ENCODE peak calls at places on chromosomes 2 and 18, in four cellular contexts. B is naive thymus-derived CD4-positive, alpha-beta T cell; K is MM.1S; D is SK-N-SH. U is an unnamed sample. For H3K4me1, the result is how much of the 10 kb centered on the place peaks cover.

GRCh38 chr2:120253021-120253882 is 600 bp downstream of the RALB start:
- DNase-seq in B (no peak), D (peak), K (no peak), U (peak)

GRCh38 chr2:217899231-217900009 is 103.4 kb downstream of the TNS1 start:
- DNase-seq in D (peak), K (peak), B (no peak), U (no peak)

GRCh38 chr2:204468689-204469429 is 76.4 kb upstream of the PARD3B start:
- DNase-seq in B (no peak), D (no peak), K (no peak), U (no peak)

GRCh38 chr2:149313512-149313972 is 16.8 kb upstream of the LYPD6 start:
- DNase-seq in D (peak), K (peak), B (peak), U (no peak)

GRCh38 chr2:134362751-134363150 is 108.9 kb downstream of the MGAT5 start:
- DNase-seq in B (no peak), D (no peak), K (no peak), U (no peak)

GRCh38 chr2:170335351-170335750 is 157.4 kb downstream of the MYO3B start:
- DNase-seq in B (no peak), D (no peak), K (no peak), U (no peak)

GRCh38 chr2:69514836-69515235 is 77.6 kb upstream of the NFU1 start:
- DNase-seq in B (no peak), K (no peak), D (no peak), U (no peak)

GRCh38 chr18:35436076-35436649 is 59.0 kb upstream of the ZNF396 start:
- DNase-seq in D (no peak), B (no peak), K (no peak), U (no peak)

GRCh38 chr2:48749820-48750739 is 5.4 kb downstream of the LHCGR start:
- DNase-seq in K (peak), D (no peak), B (no peak), U (no peak)

GRCh38 chr2:14480906-14481305 is 151.6 kb upstream of the LRATD1 start:
- DNase-seq in D (no peak), B (no peak), K (no peak), U (no peak)

GRCh38 chr2:46181789-46182530 is 115.2 kb upstream of the EPAS1 start:
- DNase-seq in D (no peak), K (no peak), B (no peak), U (no peak)

GRCh38 chr2:130328710-130329109 is 14.0 kb upstream of the IMP4 start:
- DNase-seq in B (no peak), D (no peak), K (no peak), U (no peak)

GRCh38 chr2:178241852-178242551 is 47.7 kb downstream of the OSBPL6 start:
- DNase-seq in B (no peak), D (peak), K (no peak), U (no peak)

GRCh38 chr2:142875642-142876041 is 1.8 kb upstream of the KYNU start:
- DNase-seq in D (no peak), K (no peak), B (no peak), U (no peak)

GRCh38 chr2:230643576-230644291 is 68.9 kb upstream of the CAB39 start:
- DNase-seq in D (no peak), K (peak), B (peak), U (no peak)

GRCh38 chr2:167182403-167182802 is 294.1 kb downstream of the XIRP2 start:
- DNase-seq in B (no peak), D (no peak), K (no peak), U (no peak)

GRCh38 chr2:20369366-20369765 is 18.7 kb upstream of the PUM2 start:
- DNase-seq in D (no peak), B (no peak), K (no peak), U (no peak)

GRCh38 chr2:178478442-178479274 is at the start of gene FKBP7:
- DNase-seq in K (peak), B (peak), D (peak), U (peak)

GRCh38 chr2:60819155-60819862 is 62.1 kb upstream of the REL start:
- DNase-seq in K (no peak), D (no peak), B (peak), U (peak)

GRCh38 chr18:24683965-24684364 is 223.5 kb downstream of the HRH4 start:
- DNase-seq in B (no peak), K (no peak), D (no peak), U (no peak)

GRCh38 chr2:102975996-102976636 is 214.3 kb downstream of the TMEM182 start:
- DNase-seq in K (peak), B (no peak), D (peak), U (no peak)

GRCh38 chr2:238847841-238848565 is at the start of gene TWIST2:
- DNase-seq in K (no peak), B (no peak), D (peak), U (no peak)

GRCh38 chr2:112187805-112188596 is 49.8 kb downstream of the FBLN7 start:
- DNase-seq in B (peak), D (no peak), K (no peak), U (peak)

GRCh38 chr2:26768759-26769500 is 4.8 kb downstream of the SLC35F6 start:
- DNase-seq in B (no peak), K (no peak), D (no peak), U (no peak)

GRCh38 chr2:126172785-126173184 is 483.2 kb upstream of the GYPC start:
- DNase-seq in K (no peak), D (no peak), B (no peak), U (no peak)

GRCh38 chr2:69789129-69789528 is 40.3 kb upstream of the GMCL1 start:
- DNase-seq in B (no peak), D (no peak), K (peak), U (no peak)

GRCh38 chr2:3487931-3488554 is 31.3 kb downstream of the ADI1 start:
- DNase-seq in K (no peak), B (no peak), D (peak), U (no peak)

GRCh38 chr2:131394147-131394931 is 30.4 kb upstream of the RAB6D start:
- DNase-seq in D (no peak), K (no peak), B (peak), U (no peak)

GRCh38 chr2:181393472-181393871 is 63.7 kb upstream of the ITGA4 start:
- DNase-seq in K (peak), D (peak), B (peak), U (no peak)

GRCh38 chr18:69840445-69840844 is 107.2 kb downstream of the CD226 start:
- DNase-seq in K (no peak), B (no peak), D (no peak), U (no peak)

GRCh38 chr2:9010866-9011265 is 7.4 kb upstream of the MBOAT2 start:
- DNase-seq in D (no peak), K (no peak), B (no peak), U (no peak)

GRCh38 chr18:74722237-74722636 is 124.6 kb downstream of the ZNF407 start:
- DNase-seq in K (no peak), B (no peak), D (no peak), U (no peak)

GRCh38 chr2:28449489-28450395 is 46.1 kb upstream of the PLB1 start:
- DNase-seq in D (no peak), B (no peak), K (no peak), U (no peak)

GRCh38 chr2:141417246-141417797 is 713.5 kb downstream of the LRP1B start:
- DNase-seq in B (no peak), D (no peak), K (peak), U (no peak)

GRCh38 chr18:25038261-25038660 is 313.7 kb downstream of the ZNF521 start:
- DNase-seq in D (no peak), B (no peak), K (no peak), U (no peak)

GRCh38 chr2:71992036-71992435 is 155.6 kb downstream of the CYP26B1 start:
- DNase-seq in B (no peak), D (no peak), K (no peak), U (no peak)

GRCh38 chr2:55618025-55618648 is 715 bp upstream of the PPP4R3B start:
- DNase-seq in D (peak), K (peak), B (no peak), U (peak)

GRCh38 chr2:112692496-112692911 is 28.3 kb upstream of the NT5DC4 start:
- DNase-seq in D (no peak), K (peak), B (peak), U (peak)

GRCh38 chr18:28313602-28314001 is 136.7 kb upstream of the CDH2 start:
- DNase-seq in D (no peak), K (no peak), B (no peak), U (no peak)
- H3K4me3 ChIP-seq in D (no peak), K (no peak), B (no peak), U (no peak)

GRCh38 chr18:22173221-22173927 is 4.0 kb downstream of the GATA6 start:
- DNase-seq in D (no peak), K (no peak), B (no peak), U (no peak)

GRCh38 chr18:22170421-22171262 is 1.3 kb downstream of the GATA6 start:
- DNase-seq in D (peak), K (no peak), B (no peak), U (no peak)

GRCh38 chr18:22171263-22171838 is 2.0 kb downstream of the GATA6 start:
- DNase-seq in D (no peak), K (no peak), B (no peak), U (no peak)

GRCh38 chr18:22172594-22173049 is 3.2 kb downstream of the GATA6 start:
- DNase-seq in B (no peak), D (no peak), K (no peak), U (no peak)

DNA sequence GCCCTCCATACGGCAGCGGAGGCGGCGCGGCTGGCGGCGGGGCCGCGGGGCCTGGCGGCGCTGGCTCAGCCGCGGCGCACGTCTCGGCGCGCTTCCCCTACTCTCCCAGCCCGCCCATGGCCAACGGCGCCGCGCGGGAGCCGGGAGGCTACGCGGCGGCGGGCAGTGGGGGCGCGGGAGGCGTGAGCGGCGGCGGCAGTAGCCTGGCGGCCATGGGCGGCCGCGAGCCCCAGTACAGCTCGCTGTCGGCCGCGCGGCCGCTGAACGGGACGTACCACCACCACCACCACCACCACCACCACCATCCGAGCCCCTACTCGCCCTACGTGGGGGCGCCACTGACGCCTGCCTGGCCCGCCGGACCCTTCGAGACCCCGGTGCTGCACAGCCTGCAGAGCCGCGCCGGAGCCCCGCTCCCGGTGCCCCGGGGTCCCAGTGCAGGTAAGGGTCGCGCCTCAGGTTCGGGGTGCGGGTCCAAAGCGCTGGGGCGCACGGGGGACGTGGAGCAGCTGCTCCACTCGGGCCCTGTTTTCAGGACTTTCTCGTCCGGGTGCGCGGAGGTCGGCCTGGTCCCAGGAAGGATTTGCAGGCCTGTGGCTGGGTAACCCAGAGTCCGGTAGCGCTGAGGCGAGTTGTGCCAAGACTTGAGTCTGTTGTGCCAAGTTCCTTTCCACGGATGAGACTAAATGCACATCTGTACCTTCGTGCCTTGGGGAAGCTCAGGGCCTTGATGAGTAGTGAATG is 2.6 kb downstream of the GATA6 start:
- DNase-seq in K (no peak), D (no peak), B (no peak), U (no peak)
- H3K27ac ChIP-seq in K (no peak), D (no peak), B (no peak), U (no peak)

GRCh38 chr18:55354795-55355194 is 233.2 kb downstream of the TCF4 start:
- DNase-seq in D (peak), K (no peak), B (no peak), U (no peak)

GRCh38 chr18:55356815-55357214 is 231.2 kb downstream of the TCF4 start:
- DNase-seq in D (no peak), B (no peak), K (no peak), U (no peak)

GRCh38 chr18:55353806-55354205 is 234.2 kb downstream of the TCF4 start:
- DNase-seq in K (peak), B (no peak), D (no peak), U (no peak)

GRCh38 chr18:55353391-55353790 is 234.6 kb downstream of the TCF4 start:
- DNase-seq in B (no peak), K (no peak), D (no peak), U (no peak)

DNA sequence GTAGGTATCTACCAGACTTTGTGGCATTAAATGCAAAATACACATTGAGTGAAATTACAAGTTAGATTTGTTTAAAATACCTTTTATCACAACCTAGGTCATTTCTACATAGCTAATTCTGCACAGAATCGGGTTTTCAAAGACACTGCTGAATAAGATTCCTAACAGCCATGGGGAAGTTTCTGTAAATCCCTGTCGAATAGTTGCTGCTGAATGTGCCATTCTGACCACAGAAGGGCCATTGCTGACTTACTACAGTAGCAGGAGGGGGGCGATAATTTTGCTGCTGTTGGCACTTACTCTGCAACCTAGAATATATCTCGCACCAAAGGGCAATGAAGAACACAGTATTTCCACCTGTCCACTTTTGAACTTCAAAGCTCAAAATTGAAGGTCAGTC is 232.8 kb downstream of the TCF4 start:
- DNase-seq in B (no peak), K (no peak), D (no peak), U (no peak)
- H3K4me1 ChIP-seq in B (under half), K (under half), D (half or more), U (under half)

DNA sequence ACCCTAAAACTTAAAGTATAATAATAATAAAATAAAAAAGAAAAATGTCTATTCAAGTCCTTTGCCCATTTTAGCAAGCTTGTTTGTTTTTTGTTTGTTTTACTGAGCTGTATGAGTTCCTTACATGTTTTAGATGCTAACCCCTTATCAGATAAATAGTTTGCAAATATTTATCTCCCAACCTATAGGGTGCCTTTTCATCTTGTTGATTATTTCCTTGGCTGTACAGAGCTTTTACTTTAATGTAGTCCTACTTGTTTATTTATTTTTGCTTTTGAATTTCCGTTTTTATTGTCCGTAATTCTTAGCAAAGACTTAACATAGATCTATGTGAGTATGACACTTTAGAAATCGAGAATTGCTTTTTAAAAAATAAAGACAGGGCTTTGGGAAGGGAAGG is 17.8 kb downstream of the PXDN start:
- DNase-seq in B (no peak), K (no peak), D (no peak), U (no peak)
- H3K4me3 ChIP-seq in B (no peak), K (no peak), D (no peak), U (no peak)

DNA sequence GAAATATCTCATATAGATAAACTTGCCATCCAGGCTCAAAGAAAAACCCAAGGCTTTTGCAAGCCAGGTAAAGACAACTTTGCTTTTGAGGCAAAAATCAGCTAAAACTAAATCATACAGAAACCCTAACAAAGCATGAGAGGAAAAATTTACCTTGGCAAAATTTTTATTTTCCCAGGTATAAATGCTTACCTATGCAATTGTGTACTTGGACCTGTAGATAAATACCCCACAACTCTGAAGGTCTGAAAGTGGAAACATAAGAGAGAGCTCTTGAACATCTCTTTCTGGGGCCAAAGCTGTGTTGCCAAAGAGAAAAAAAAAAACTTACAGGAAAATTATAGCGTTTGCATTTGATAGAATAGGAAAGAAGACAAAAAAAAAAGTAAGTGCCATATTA is 14.6 kb upstream of the CSRNP3 start:
- DNase-seq in B (no peak), D (no peak), K (no peak), U (no peak)
- H3K27ac ChIP-seq in B (no peak), D (no peak), K (no peak), U (no peak)

DNA sequence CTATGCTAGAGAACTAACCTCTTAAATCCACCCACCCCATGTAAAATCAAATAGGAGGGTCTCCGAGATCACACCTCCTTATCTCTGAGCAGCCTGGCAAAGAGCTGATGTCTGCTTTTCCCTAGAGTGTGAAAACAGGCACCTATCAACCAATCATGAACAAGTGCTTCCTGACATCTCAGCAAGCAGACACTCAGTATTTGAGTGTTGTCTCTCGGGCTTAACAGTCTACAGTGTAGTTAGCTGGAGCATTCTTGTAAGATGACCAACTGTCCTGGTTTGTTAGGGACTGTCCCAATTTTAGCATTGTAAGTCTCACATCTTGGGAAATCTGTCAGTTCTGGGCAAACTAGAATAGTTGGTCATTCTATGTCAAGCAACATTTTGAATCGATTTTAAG is 26.4 kb downstream of the MARCHF4 start:
- DNase-seq in B (no peak), D (no peak), K (no peak), U (no peak)
- H3K4me1 ChIP-seq in B (under half), D (under half), K (under half), U (under half)

DNA sequence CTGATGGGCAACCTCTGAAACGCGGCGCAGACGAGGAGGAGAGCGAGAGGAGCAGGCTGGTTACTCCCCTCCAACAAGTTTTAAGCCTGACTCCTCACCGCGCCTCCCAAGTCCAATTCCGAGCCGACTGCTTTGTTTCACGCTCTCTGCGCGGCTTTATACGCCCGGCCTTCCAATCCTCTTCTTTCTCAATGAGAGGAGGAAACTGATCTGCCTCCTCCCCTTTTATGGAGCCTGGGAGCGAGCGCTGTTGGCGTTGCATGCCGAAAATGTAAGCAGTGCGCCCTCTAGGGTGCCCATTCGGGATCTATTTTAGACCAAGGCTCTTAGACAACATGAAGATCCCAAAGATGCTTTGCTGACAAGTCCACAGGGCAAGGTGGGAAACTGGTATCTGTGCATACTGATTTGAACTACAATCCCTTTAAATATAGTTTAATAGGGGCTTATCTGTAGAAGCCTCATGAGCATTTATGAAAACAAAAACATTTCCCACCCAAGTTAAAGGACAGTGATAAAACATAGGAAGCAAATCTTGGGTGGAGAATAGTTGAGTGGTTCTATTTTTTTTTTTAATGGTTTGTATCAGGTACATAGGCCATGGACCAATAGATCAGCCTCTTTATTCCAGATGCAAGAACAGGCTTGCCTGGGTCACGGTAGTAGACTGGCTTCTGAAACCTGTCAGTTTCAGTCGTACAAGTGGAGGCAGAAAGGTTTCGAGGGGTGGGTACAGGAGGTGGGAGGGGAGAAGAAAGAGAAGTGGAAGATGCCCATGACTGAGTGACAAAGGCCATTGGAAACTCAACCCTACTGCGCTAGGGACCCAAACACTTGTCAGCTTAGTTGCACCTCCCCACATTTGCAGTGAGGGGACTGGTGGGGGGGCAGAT is at the start of gene RND3:
- DNase-seq in B (peak), D (peak), K (peak), U (no peak)
- H3K4me3 ChIP-seq in B (no peak), D (peak), K (peak), U (no peak)

DNA sequence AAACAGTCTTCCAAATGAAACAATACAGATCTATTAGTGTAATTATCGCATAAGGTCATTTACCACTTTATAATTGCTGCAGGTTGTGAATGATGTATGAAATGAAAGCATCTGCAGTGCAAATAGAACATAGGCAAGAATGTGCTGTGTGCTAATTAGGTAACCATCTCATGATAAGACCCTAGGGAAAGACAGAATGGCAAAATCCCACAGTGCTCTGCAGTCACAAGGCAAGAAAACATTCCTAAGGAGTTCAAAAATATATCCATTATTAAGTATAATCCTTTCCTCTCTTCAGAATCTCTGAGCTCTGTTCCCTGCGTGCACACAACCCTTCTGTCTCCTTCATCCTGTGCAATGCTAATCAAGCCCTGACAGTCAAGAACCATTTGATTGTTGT is 488.0 kb downstream of the NR4A2 start:
- DNase-seq in D (no peak), B (no peak), K (no peak), U (no peak)
- H3K27ac ChIP-seq in D (no peak), B (no peak), K (no peak), U (no peak)